ENCODE peak calls at places on chromosomes 3 and 15, in six cellular contexts. B is CD8-positive, alpha-beta T cell; H is cerebellar cortex; L is fibroblast of lung; Q is activated T-cell treated with anti-CD3 and anti-CD28 coated beads for 24 hours; Z is posterior cingulate gyrus. I is an unnamed sample.
A peak's percentile ranks its signal among the peaks of the same experiment; 100 is the strongest.

GRCh38 chr15:93066103-93066725 is 22.8 kb downstream of the RGMA start:
- DNase-seq in B (no peak), H (no peak), L (peak; percentile 17), Q (no peak), Z (no peak), I (no peak)

GRCh38 chr3:110526732-110527727 is 544.6 kb upstream of the NECTIN3 start:
- DNase-seq in B (no peak), H (no peak), L (peak; percentile 98), Q (no peak), Z (no peak), I (no peak)

GRCh38 chr3:193870376-193871092 is 265.4 kb upstream of the HES1 start:
- DNase-seq in B (no peak), H (no peak), L (no peak), Q (no peak), Z (no peak), I (no peak)

GRCh38 chr15:88543065-88543776 is 3.3 kb downstream of the DET1 start:
- DNase-seq in B (no peak), H (peak; percentile 34), L (no peak), Q (no peak), Z (no peak), I (no peak)

GRCh38 chr15:36230741-36231140 is 348.7 kb upstream of the CDIN1 start:
- DNase-seq in B (no peak), H (no peak), L (peak; percentile 60), Q (no peak), Z (no peak), I (no peak)

GRCh38 chr3:46209751-46210470 is 1.8 kb upstream of the CCR1 start:
- DNase-seq in B (no peak), H (no peak), L (peak; percentile 11), Q (no peak), Z (no peak), I (no peak)

GRCh38 chr3:67647390-67647878 is 7.0 kb downstream of the SUCLG2 start:
- DNase-seq in B (no peak), H (no peak), L (peak; percentile 99), Q (no peak), Z (no peak), I (no peak)

GRCh38 chr15:38041576-38041975 is 107.1 kb downstream of the TMCO5A start:
- DNase-seq in B (no peak), H (no peak), L (peak; percentile 66), Q (no peak), Z (no peak), I (no peak)

GRCh38 chr3:133192363-133192945 is 154.3 kb downstream of the TMEM108 start:
- DNase-seq in B (no peak), H (no peak), L (peak; percentile 16), Q (no peak), Z (no peak), I (no peak)

GRCh38 chr15:87599616-87600015 is 656.9 kb downstream of the NTRK3 start:
- DNase-seq in B (no peak), H (no peak), L (peak; percentile 40), Q (no peak), Z (no peak), I (no peak)

GRCh38 chr3:129211772-129212171 is 28.1 kb upstream of the CNBP start:
- DNase-seq in B (no peak), H (peak; percentile 32), L (peak; percentile 92), Q (no peak), Z (no peak), I (peak; percentile 58)

GRCh38 chr3:15541371-15541770 is 19.9 kb upstream of the COLQ start:
- DNase-seq in B (no peak), H (no peak), L (no peak), Q (no peak), Z (no peak), I (no peak)

GRCh38 chr3:127590282-127590592 is 296 bp downstream of the TPRA1 start:
- DNase-seq in B (no peak), H (no peak), L (no peak), Q (peak; percentile 21), Z (no peak), I (no peak)

GRCh38 chr3:4899654-4900236 is 79.5 kb upstream of the BHLHE40 start:
- DNase-seq in B (no peak), H (no peak), L (peak; percentile 28), Q (no peak), Z (no peak), I (no peak)

GRCh38 chr3:28250999-28251398 is 9.6 kb downstream of the CMC1 start:
- DNase-seq in B (no peak), H (no peak), L (no peak), Q (no peak), Z (no peak), I (no peak)

GRCh38 chr3:170780955-170781354 is 89.0 kb downstream of the RPL22L1 start:
- DNase-seq in B (no peak), H (no peak), L (no peak), Q (no peak), Z (no peak), I (no peak)

GRCh38 chr15:79329186-79329611 is 18.3 kb downstream of the TMED3 start:
- DNase-seq in B (no peak), H (no peak), L (peak; percentile 81), Q (no peak), Z (no peak), I (no peak)

GRCh38 chr3:101383156-101383575 is 62.8 kb upstream of the IMPG2 start:
- DNase-seq in B (no peak), H (no peak), L (peak; percentile 29), Q (no peak), Z (peak; percentile 37), I (no peak)

GRCh38 chr3:143067201-143067600 is 52.4 kb upstream of the CHST2 start:
- DNase-seq in B (no peak), H (no peak), L (no peak), Q (no peak), Z (no peak), I (no peak)

GRCh38 chr15:96893159-96893906 is 562.8 kb downstream of the NR2F2 start:
- DNase-seq in B (no peak), H (peak; percentile 13), L (peak; percentile 11), Q (no peak), Z (no peak), I (no peak)

GRCh38 chr3:54986294-54986693 is 58.4 kb upstream of the LRTM1 start:
- DNase-seq in B (no peak), H (no peak), L (no peak), Q (no peak), Z (no peak), I (no peak)

GRCh38 chr3:59542276-59542675 is 492.5 kb upstream of the CFAP20DC start:
- DNase-seq in B (no peak), H (no peak), L (no peak), Q (no peak), Z (no peak), I (no peak)

GRCh38 chr3:128573707-128574162 is 76.9 kb downstream of the RPN1 start:
- DNase-seq in B (no peak), H (no peak), L (no peak), Q (no peak), Z (no peak), I (no peak)

GRCh38 chr3:61078016-61078415 is 173.2 kb downstream of the FHIT start:
- DNase-seq in B (no peak), H (no peak), L (peak; percentile 2), Q (no peak), Z (no peak), I (no peak)

GRCh38 chr3:156507285-156507684 is 47.6 kb downstream of the SSR3 start:
- DNase-seq in B (no peak), H (no peak), L (peak; percentile 36), Q (no peak), Z (no peak), I (no peak)

GRCh38 chr15:26866298-26867198 is at the start of gene GABRA5:
- DNase-seq in B (no peak), H (peak; percentile 63), L (peak; percentile 72), Q (no peak), Z (peak; percentile 49), I (no peak)

GRCh38 chr15:77012868-77013267 is 17.9 kb downstream of the PSTPIP1 start:
- DNase-seq in B (no peak), H (no peak), L (no peak), Q (no peak), Z (no peak), I (no peak)

GRCh38 chr3:57733790-57734189 is 22.3 kb upstream of the SLMAP start:
- DNase-seq in B (no peak), H (no peak), L (peak; percentile 14), Q (no peak), Z (no peak), I (no peak)

GRCh38 chr3:197354195-197355059 is 56.0 kb upstream of the DLG1 start:
- DNase-seq in B (no peak), H (no peak), L (peak; percentile 78), Q (no peak), Z (peak; percentile 37), I (no peak)

GRCh38 chr3:33364531-33365128 is 75.6 kb downstream of the UBP1 start:
- DNase-seq in B (no peak), H (no peak), L (peak; percentile 82), Q (no peak), Z (no peak), I (no peak)

GRCh38 chr3:15438988-15439387 is 11.6 kb downstream of the EAF1 start:
- DNase-seq in B (no peak), H (no peak), L (no peak), Q (no peak), Z (no peak), I (no peak)

GRCh38 chr3:123535580-123535979 is 49.3 kb downstream of the HACD2 start:
- DNase-seq in B (no peak), H (no peak), L (peak; percentile 61), Q (no peak), Z (no peak), I (no peak)

GRCh38 chr3:123158899-123159390 is 42.8 kb upstream of the SEC22A start:
- DNase-seq in B (no peak), H (no peak), L (no peak), Q (no peak), Z (no peak), I (no peak)

GRCh38 chr15:34013746-34014145 is 25.3 kb downstream of the AVEN start:
- DNase-seq in B (no peak), H (no peak), L (no peak), Q (no peak), Z (no peak), I (no peak)

GRCh38 chr15:90871097-90871715 is 2.8 kb downstream of the FURIN start:
- DNase-seq in B (no peak), H (no peak), L (peak; percentile 38), Q (no peak), Z (no peak), I (peak; percentile 42)